ENCODE peak calls at places on chromosomes 4 and X, in eight cellular contexts. One of them, this sample, is unnamed.

GRCh38 chr4:137125011-137125410 is 407.3 kb downstream of the PCDH18 start:
- DNase-seq in right atrium auricular region: no peak
- DNase-seq in kidney: no peak
- DNase-seq in ascending aorta: no peak
- DNase-seq in left lung: no peak
- DNase-seq in AG04450: no peak
- DNase-seq in H1: no peak
- DNase-seq in OCI-LY7: no peak
- DNase-seq in this sample: no peak

GRCh38 chr4:152807294-152807829 is 27.6 kb downstream of the ARFIP1 start:
- DNase-seq in right atrium auricular region: no peak
- DNase-seq in H1: no peak
- DNase-seq in ascending aorta: no peak
- DNase-seq in AG04450: no peak
- DNase-seq in OCI-LY7: no peak
- DNase-seq in left lung: no peak
- DNase-seq in kidney: no peak
- DNase-seq in this sample: no peak

GRCh38 chr4:133555671-133556070 is 406.6 kb downstream of the PCDH10 start:
- DNase-seq in H1: no peak
- DNase-seq in left lung: no peak
- DNase-seq in OCI-LY7: no peak
- DNase-seq in AG04450: no peak
- DNase-seq in kidney: no peak
- DNase-seq in ascending aorta: no peak
- DNase-seq in right atrium auricular region: no peak
- DNase-seq in this sample: no peak

GRCh38 chrX:40897768-40898167 is 162.4 kb upstream of the MED14 start:
- DNase-seq in OCI-LY7: no peak
- DNase-seq in H1: no peak
- DNase-seq in AG04450: no peak
- DNase-seq in ascending aorta: no peak
- DNase-seq in left lung: no peak
- DNase-seq in kidney: no peak
- DNase-seq in right atrium auricular region: no peak
- DNase-seq in this sample: no peak

GRCh38 chr4:65868096-65868824 is 198.0 kb upstream of the EPHA5 start:
- DNase-seq in H1: no peak
- DNase-seq in ascending aorta: no peak
- DNase-seq in AG04450: no peak
- DNase-seq in OCI-LY7: no peak
- DNase-seq in kidney: no peak
- DNase-seq in right atrium auricular region: no peak
- DNase-seq in left lung: no peak
- DNase-seq in this sample: no peak

GRCh38 chrX:21741869-21742701 is 15.8 kb downstream of the SMPX start:
- DNase-seq in kidney: no peak
- DNase-seq in OCI-LY7: no peak
- DNase-seq in left lung: no peak
- DNase-seq in right atrium auricular region: no peak
- DNase-seq in ascending aorta: no peak
- DNase-seq in AG04450: no peak
- DNase-seq in H1: no peak
- DNase-seq in this sample: no peak

GRCh38 chr4:143178923-143179322 is 5.8 kb upstream of the USP38 start:
- DNase-seq in AG04450: no peak
- DNase-seq in left lung: no peak
- DNase-seq in kidney: no peak
- DNase-seq in H1: no peak
- DNase-seq in right atrium auricular region: no peak
- DNase-seq in OCI-LY7: no peak
- DNase-seq in ascending aorta: no peak
- DNase-seq in this sample: no peak

GRCh38 chr4:125321709-125322362 is 7.1 kb downstream of the FAT4 start:
- DNase-seq in left lung: no peak
- DNase-seq in kidney: no peak
- DNase-seq in right atrium auricular region: no peak
- DNase-seq in H1: no peak
- DNase-seq in ascending aorta: no peak
- DNase-seq in OCI-LY7: no peak
- DNase-seq in AG04450: no peak
- DNase-seq in this sample: no peak

GRCh38 chrX:53356186-53356585 is 66.3 kb downstream of the SMC1A start:
- DNase-seq in OCI-LY7: peak
- DNase-seq in left lung: no peak
- DNase-seq in H1: peak
- DNase-seq in AG04450: no peak
- DNase-seq in kidney: no peak
- DNase-seq in right atrium auricular region: no peak
- DNase-seq in ascending aorta: no peak
- DNase-seq in this sample: no peak

GRCh38 chr4:40307627-40308497 is 27.3 kb upstream of the CHRNA9 start:
- DNase-seq in kidney: no peak
- DNase-seq in left lung: peak
- DNase-seq in right atrium auricular region: no peak
- DNase-seq in H1: no peak
- DNase-seq in AG04450: no peak
- DNase-seq in OCI-LY7: peak
- DNase-seq in ascending aorta: no peak
- DNase-seq in this sample: no peak

GRCh38 chr4:176034498-176034897 is 31.1 kb upstream of the WDR17 start:
- DNase-seq in right atrium auricular region: no peak
- DNase-seq in left lung: no peak
- DNase-seq in kidney: no peak
- DNase-seq in AG04450: peak
- DNase-seq in ascending aorta: no peak
- DNase-seq in H1: no peak
- DNase-seq in OCI-LY7: peak
- DNase-seq in this sample: no peak

GRCh38 chr4:168440442-168441264 is 39.6 kb downstream of the DDX60L start:
- DNase-seq in right atrium auricular region: no peak
- DNase-seq in kidney: no peak
- DNase-seq in ascending aorta: no peak
- DNase-seq in AG04450: no peak
- DNase-seq in left lung: no peak
- DNase-seq in H1: no peak
- DNase-seq in OCI-LY7: no peak
- DNase-seq in this sample: no peak

GRCh38 chr4:136319789-136320470 is 1212.4 kb downstream of the PCDH18 start:
- DNase-seq in kidney: no peak
- DNase-seq in left lung: no peak
- DNase-seq in AG04450: no peak
- DNase-seq in right atrium auricular region: no peak
- DNase-seq in H1: no peak
- DNase-seq in ascending aorta: no peak
- DNase-seq in OCI-LY7: no peak
- DNase-seq in this sample: no peak

GRCh38 chrX:53184836-53185235 is 40.2 kb downstream of the KDM5C start:
- DNase-seq in H1: no peak
- DNase-seq in ascending aorta: no peak
- DNase-seq in OCI-LY7: no peak
- DNase-seq in kidney: no peak
- DNase-seq in left lung: no peak
- DNase-seq in right atrium auricular region: no peak
- DNase-seq in AG04450: no peak
- DNase-seq in this sample: no peak

GRCh38 chr4:11618666-11619282 is 190.1 kb upstream of the HS3ST1 start:
- DNase-seq in ascending aorta: no peak
- DNase-seq in kidney: no peak
- DNase-seq in left lung: no peak
- DNase-seq in right atrium auricular region: no peak
- DNase-seq in H1: no peak
- DNase-seq in AG04450: no peak
- DNase-seq in OCI-LY7: no peak
- DNase-seq in this sample: no peak

GRCh38 chrX:72169008-72169728 is 12.4 kb upstream of the PIN4 start:
- DNase-seq in H1: no peak
- DNase-seq in ascending aorta: no peak
- DNase-seq in kidney: no peak
- DNase-seq in left lung: no peak
- DNase-seq in right atrium auricular region: no peak
- DNase-seq in OCI-LY7: no peak
- DNase-seq in AG04450: no peak
- DNase-seq in this sample: no peak

GRCh38 chrX:74603040-74603439 is 11.4 kb downstream of the RLIM start:
- DNase-seq in H1: no peak
- DNase-seq in AG04450: no peak
- DNase-seq in right atrium auricular region: no peak
- DNase-seq in kidney: no peak
- DNase-seq in OCI-LY7: no peak
- DNase-seq in ascending aorta: no peak
- DNase-seq in left lung: no peak
- DNase-seq in this sample: no peak

GRCh38 chr4:57490520-57490919 is 380.3 kb upstream of the IGFBP7 start:
- DNase-seq in H1: no peak
- DNase-seq in OCI-LY7: no peak
- DNase-seq in left lung: no peak
- DNase-seq in kidney: peak
- DNase-seq in right atrium auricular region: no peak
- DNase-seq in AG04450: no peak
- DNase-seq in ascending aorta: no peak
- DNase-seq in this sample: no peak

GRCh38 chr4:170589597-170590191 is 499.9 kb upstream of the AADAT start:
- DNase-seq in kidney: no peak
- DNase-seq in OCI-LY7: peak
- DNase-seq in right atrium auricular region: no peak
- DNase-seq in AG04450: no peak
- DNase-seq in H1: no peak
- DNase-seq in ascending aorta: no peak
- DNase-seq in left lung: no peak
- DNase-seq in this sample: no peak

DNA sequence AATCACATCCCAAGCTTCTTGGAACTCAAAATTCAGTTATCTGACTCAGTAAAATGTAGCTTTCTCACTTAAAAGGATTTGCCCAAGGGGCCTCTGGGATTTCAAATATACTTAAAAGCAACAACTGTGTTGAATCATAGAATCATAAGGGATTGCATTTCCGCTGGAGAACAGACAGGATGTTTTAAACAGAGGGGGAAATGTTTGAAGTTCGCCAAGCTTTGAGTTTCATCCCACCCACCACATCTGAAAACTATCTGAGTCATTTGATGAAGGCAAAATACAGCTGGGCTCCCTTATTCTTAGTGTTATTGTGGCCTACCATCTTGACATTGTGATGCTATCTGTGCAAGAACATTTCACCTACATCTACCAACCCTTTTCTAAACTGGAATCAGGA is 73.5 kb downstream of the PPP1R2C start:
- DNase-seq in OCI-LY7: no peak
- DNase-seq in AG04450: no peak
- DNase-seq in kidney: no peak
- DNase-seq in H1: no peak
- DNase-seq in right atrium auricular region: no peak
- DNase-seq in left lung: no peak
- DNase-seq in ascending aorta: no peak
- DNase-seq in this sample: no peak
- H3K27ac ChIP-seq in OCI-LY7: no peak
- H3K27ac ChIP-seq in AG04450: no peak
- H3K27ac ChIP-seq in kidney: no peak
- H3K27ac ChIP-seq in H1: no peak
- H3K27ac ChIP-seq in right atrium auricular region: no peak
- H3K27ac ChIP-seq in left lung: no peak
- H3K27ac ChIP-seq in ascending aorta: no peak
- H3K27ac ChIP-seq in this sample: no peak

GRCh38 chr4:1348014-1348513 is 1.1 kb downstream of the UVSSA start:
- DNase-seq in kidney: peak
- DNase-seq in right atrium auricular region: no peak
- DNase-seq in AG04450: no peak
- DNase-seq in left lung: no peak
- DNase-seq in OCI-LY7: no peak
- DNase-seq in ascending aorta: no peak
- DNase-seq in H1: no peak
- DNase-seq in this sample: no peak
- H3K27ac ChIP-seq in kidney: peak
- H3K27ac ChIP-seq in right atrium auricular region: peak
- H3K27ac ChIP-seq in AG04450: peak
- H3K27ac ChIP-seq in left lung: peak
- H3K27ac ChIP-seq in OCI-LY7: peak
- H3K27ac ChIP-seq in ascending aorta: peak
- H3K27ac ChIP-seq in H1: no peak
- H3K27ac ChIP-seq in this sample: peak

GRCh38 chr4:107988763-107989035 is 990 bp upstream of the HADH start:
- DNase-seq in H1: no peak
- DNase-seq in right atrium auricular region: no peak
- DNase-seq in kidney: no peak
- DNase-seq in OCI-LY7: no peak
- DNase-seq in left lung: no peak
- DNase-seq in AG04450: no peak
- DNase-seq in ascending aorta: no peak
- DNase-seq in this sample: no peak
- H3K27ac ChIP-seq in H1: no peak
- H3K27ac ChIP-seq in right atrium auricular region: peak
- H3K27ac ChIP-seq in kidney: no peak
- H3K27ac ChIP-seq in OCI-LY7: no peak
- H3K27ac ChIP-seq in left lung: peak
- H3K27ac ChIP-seq in AG04450: no peak
- H3K27ac ChIP-seq in ascending aorta: peak
- H3K27ac ChIP-seq in this sample: no peak

GRCh38 chr4:16573181-16573580 is 325.3 kb downstream of the LDB2 start:
- DNase-seq in ascending aorta: no peak
- DNase-seq in H1: no peak
- DNase-seq in AG04450: no peak
- DNase-seq in right atrium auricular region: no peak
- DNase-seq in left lung: no peak
- DNase-seq in OCI-LY7: no peak
- DNase-seq in kidney: no peak
- DNase-seq in this sample: no peak

GRCh38 chr4:16569790-16570189 is 328.7 kb downstream of the LDB2 start:
- DNase-seq in left lung: no peak
- DNase-seq in kidney: no peak
- DNase-seq in OCI-LY7: no peak
- DNase-seq in right atrium auricular region: no peak
- DNase-seq in H1: no peak
- DNase-seq in AG04450: no peak
- DNase-seq in ascending aorta: no peak
- DNase-seq in this sample: no peak

GRCh38 chr4:16577177-16577576 is 321.3 kb downstream of the LDB2 start:
- DNase-seq in OCI-LY7: no peak
- DNase-seq in AG04450: no peak
- DNase-seq in ascending aorta: no peak
- DNase-seq in right atrium auricular region: no peak
- DNase-seq in H1: no peak
- DNase-seq in kidney: no peak
- DNase-seq in left lung: no peak
- DNase-seq in this sample: no peak

GRCh38 chr4:16574981-16575380 is 323.5 kb downstream of the LDB2 start:
- DNase-seq in ascending aorta: no peak
- DNase-seq in AG04450: no peak
- DNase-seq in kidney: no peak
- DNase-seq in OCI-LY7: no peak
- DNase-seq in H1: no peak
- DNase-seq in left lung: no peak
- DNase-seq in right atrium auricular region: no peak
- DNase-seq in this sample: no peak

DNA sequence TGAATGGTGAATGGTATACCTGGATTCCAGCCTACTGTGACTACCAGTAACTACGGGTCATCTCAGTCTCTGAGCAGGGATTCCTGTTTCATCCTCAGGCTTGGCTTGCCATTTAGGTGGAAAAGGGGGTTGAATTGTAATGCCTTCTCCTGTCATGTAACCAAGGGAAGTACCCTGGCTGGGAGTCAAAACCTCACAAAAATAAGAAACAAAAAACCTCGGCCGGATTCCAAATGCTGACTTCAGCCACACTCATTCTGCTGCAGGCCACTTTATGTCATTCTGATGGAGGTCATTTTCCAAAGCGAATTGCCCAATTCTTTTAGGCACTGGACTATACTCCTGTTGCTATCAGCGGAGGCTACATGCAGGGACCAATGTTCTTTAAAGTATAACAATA is 324.7 kb downstream of the LDB2 start:
- DNase-seq in left lung: no peak
- DNase-seq in H1: no peak
- DNase-seq in OCI-LY7: no peak
- DNase-seq in ascending aorta: no peak
- DNase-seq in right atrium auricular region: peak
- DNase-seq in kidney: no peak
- DNase-seq in AG04450: peak
- DNase-seq in this sample: no peak
- H3K27ac ChIP-seq in left lung: no peak
- H3K27ac ChIP-seq in H1: no peak
- H3K27ac ChIP-seq in OCI-LY7: no peak
- H3K27ac ChIP-seq in ascending aorta: no peak
- H3K27ac ChIP-seq in right atrium auricular region: peak
- H3K27ac ChIP-seq in kidney: no peak
- H3K27ac ChIP-seq in AG04450: no peak
- H3K27ac ChIP-seq in this sample: no peak

This sample was measured in caudate nucleus.